ENCODE peak calls at places on chromosomes 2 and 18, in nine cellular contexts. F is upper lobe of left lung, H is HCT116, V is stomach, I is K562, Q is endothelial cell of umbilical vein, Z is HepG2, E is transverse colon, B is sigmoid colon. X is an unnamed sample. For H3K27me3, the result is how much of the 10 kb centered on the place peaks cover.

GRCh38 chr18:2050016-2050415 is 521.3 kb downstream of the METTL4 start:
- DNase-seq in F (no peak), H (no peak), V (no peak), I (no peak), Q (no peak), Z (no peak), E (no peak), B (no peak), X (no peak)

GRCh38 chr2:30257266-30258214 is 26.2 kb downstream of the LBH start:
- DNase-seq in F (no peak), H (no peak), V (no peak), I (no peak), Q (no peak), Z (no peak), E (no peak), B (no peak), X (no peak)

GRCh38 chr2:1995987-1996386 is 251.7 kb upstream of the PXDN start:
- DNase-seq in F (no peak), H (no peak), V (no peak), I (no peak), Q (no peak), Z (no peak), E (no peak), B (no peak), X (no peak)

GRCh38 chr2:206260427-206261012 is 13.9 kb upstream of the ZDBF2 start:
- DNase-seq in F (no peak), H (no peak), V (no peak), I (peak), Q (no peak), Z (peak), E (no peak), B (no peak), X (no peak)

GRCh38 chr2:112691761-112692370 is 29.0 kb upstream of the NT5DC4 start:
- DNase-seq in F (no peak), H (no peak), V (no peak), I (no peak), Q (no peak), Z (no peak), E (no peak), B (peak), X (no peak)

GRCh38 chr2:191688934-191689695 is 11.2 kb downstream of the NABP1 start:
- DNase-seq in F (no peak), H (peak), V (no peak), I (no peak), Q (peak), Z (peak), E (no peak), B (no peak), X (no peak)

GRCh38 chr2:218849721-218850120 is 9.9 kb upstream of the WNT6 start:
- DNase-seq in F (no peak), H (peak), V (no peak), I (no peak), Q (no peak), Z (peak), E (no peak), B (no peak), X (no peak)

GRCh38 chr18:8242306-8242705 is 366.9 kb upstream of the RAB12 start:
- DNase-seq in F (no peak), H (no peak), V (no peak), I (no peak), Q (no peak), Z (no peak), E (no peak), B (no peak), X (no peak)

GRCh38 chr2:101762451-101763171 is 65.1 kb downstream of the MAP4K4 start:
- DNase-seq in F (no peak), H (no peak), V (no peak), I (no peak), Q (no peak), Z (no peak), E (no peak), B (no peak), X (no peak)

GRCh38 chr2:241329669-241330615 is 14.2 kb downstream of the SEPTIN2 start:
- DNase-seq in F (no peak), H (no peak), V (no peak), I (no peak), Q (no peak), Z (no peak), E (no peak), B (no peak), X (peak)
- TF ChIP-seq POLR2AphosphoS5 in F (no peak), H (no peak), V (peak), I (no peak), Q (no peak), Z (no peak), E (no peak), B (no peak), X (peak)

DNA sequence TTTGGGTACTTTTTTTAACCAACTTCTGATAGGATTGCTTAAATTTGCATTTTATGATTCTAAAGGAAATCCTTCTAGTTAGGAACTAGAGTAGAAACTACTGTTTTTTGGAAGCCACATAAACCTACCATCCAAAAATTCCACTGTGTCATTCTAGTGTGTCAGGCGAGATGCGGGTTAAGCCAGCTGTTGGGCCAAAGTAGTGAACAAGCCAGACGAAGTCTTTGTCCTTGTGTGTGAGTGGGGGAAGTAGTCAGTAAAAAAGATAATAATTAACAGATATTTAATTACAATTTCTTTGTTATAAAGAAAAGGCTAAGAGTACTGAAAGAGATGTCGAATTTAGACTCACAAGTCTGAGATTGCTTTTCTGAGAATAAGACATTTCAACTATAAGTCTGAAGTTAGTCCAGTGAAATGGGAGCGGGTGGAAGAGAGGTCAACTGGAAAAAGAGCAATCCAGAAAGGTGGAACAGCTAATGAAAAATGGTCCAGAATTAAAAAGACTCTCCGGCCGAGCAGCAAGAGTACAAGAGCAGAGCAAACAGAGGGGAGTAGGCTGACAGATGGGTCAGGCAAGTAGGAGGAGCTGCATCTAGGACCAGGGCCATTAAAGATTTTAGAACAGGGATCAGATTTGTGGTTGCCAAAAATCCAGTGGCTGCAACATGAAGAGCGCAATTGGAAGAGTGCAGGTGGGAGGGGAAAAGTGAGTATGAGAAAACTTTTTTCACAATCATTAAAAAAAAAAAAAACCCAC is 1.5 kb downstream of the EPB41L5 start:
- DNase-seq in F (no peak), H (no peak), V (no peak), I (no peak), Q (no peak), Z (no peak), E (no peak), B (no peak), X (no peak)
- TF ChIP-seq POLR2A in F (no peak), H (no peak), V (no peak), I (no peak), Q (no peak), Z (no peak), E (no peak), B (no peak), X (no peak)

GRCh38 chr18:59267511-59268126 is 5.6 kb downstream of the RAX start:
- DNase-seq in F (no peak), H (no peak), V (no peak), I (no peak), Q (no peak), Z (no peak), E (no peak), B (no peak), X (no peak)

GRCh38 chr18:59269563-59270214 is 3.6 kb downstream of the RAX start:
- DNase-seq in F (no peak), H (no peak), V (no peak), I (no peak), Q (no peak), Z (no peak), E (no peak), B (no peak), X (no peak)

GRCh38 chr18:59268722-59269562 is 4.3 kb downstream of the RAX start:
- DNase-seq in F (peak), H (no peak), V (no peak), I (peak), Q (no peak), Z (peak), E (no peak), B (no peak), X (no peak)

GRCh38 chr18:59266876-59267510 is 6.3 kb downstream of the RAX start:
- DNase-seq in F (no peak), H (no peak), V (no peak), I (no peak), Q (no peak), Z (no peak), E (no peak), B (no peak), X (no peak)

DNA sequence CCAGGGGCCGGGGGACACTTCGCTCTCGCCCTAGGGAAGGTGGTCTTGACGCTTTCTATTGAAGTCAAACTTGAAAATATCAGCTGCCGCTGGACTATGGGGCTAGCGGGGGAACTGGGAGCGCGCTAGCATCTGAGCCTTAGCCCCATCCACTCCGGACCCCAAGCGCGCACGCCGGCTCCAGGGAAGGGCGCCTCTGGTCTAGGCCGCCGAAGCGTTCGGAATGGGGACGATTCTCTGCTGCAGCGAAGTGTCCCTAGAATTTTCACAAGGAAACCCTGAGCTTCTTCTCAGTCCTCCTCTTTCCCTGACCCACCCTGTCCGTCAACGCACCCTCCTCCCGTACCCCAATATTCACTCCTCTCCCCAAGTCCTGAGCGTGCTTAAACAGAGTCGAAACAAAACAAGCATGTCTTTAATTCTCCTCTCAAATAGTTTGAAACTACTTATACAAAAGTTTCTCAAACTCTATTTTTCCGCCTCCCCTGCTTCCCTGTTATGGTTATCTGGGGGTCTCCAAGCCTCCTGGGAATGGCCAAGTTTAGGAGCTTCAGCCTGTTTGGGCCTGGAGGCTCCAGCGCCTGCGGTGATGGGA is 5.0 kb downstream of the RAX start:
- DNase-seq in F (no peak), H (no peak), V (no peak), I (no peak), Q (no peak), Z (no peak), E (no peak), B (no peak), X (no peak)
- H3K27me3 ChIP-seq in F (under half), H (under half), V (under half), I (under half), Q (half or more), Z (under half), E (half or more), B (half or more), X (half or more)

DNA sequence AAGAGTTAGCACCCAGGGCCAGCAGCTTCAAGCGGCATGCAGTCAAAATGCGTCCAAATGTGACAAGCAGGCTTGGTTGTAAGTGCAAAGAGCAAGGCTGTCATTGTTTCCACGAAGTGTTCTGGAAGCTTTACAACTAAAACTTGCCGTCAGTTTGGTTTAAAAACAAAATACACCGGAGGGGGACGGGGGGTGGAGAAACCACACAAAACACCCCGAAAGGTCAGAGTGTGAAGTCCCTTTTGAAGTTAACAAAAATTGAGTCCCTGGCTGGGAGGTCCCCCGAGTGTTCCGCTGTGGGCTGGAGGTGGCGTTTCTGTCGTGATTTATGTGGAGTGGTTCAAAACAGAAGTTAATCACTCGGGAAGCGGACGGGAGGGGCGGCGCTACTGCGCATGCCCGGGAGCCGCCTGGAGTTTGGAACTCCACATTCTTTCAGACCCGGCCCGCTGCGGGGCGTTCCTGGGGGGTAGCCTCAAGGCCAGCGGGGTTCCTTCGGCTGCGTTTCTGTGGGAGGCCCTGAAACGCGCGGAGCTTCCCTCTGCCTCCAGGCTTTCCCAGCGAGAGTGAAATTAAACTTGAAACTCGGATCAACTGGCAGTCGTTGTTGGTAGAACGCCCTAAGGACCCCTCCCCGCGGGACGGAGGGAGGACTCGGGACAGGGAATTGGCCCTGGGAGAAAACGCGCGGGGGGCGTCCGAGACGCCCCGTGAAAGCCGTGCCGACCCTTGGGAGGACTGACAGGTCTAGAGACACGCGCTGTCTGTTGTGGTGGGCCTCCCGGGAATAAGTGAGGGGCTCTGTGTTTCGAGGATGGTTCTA is 1.4 kb downstream of the TGIF1 start:
- DNase-seq in F (peak), H (no peak), V (peak), I (peak), Q (peak), Z (peak), E (peak), B (peak), X (peak)
- TF ChIP-seq POLR2AphosphoS5 in F (peak), H (peak), V (no peak), I (peak), Q (peak), Z (peak), E (peak), B (peak), X (peak)

DNA sequence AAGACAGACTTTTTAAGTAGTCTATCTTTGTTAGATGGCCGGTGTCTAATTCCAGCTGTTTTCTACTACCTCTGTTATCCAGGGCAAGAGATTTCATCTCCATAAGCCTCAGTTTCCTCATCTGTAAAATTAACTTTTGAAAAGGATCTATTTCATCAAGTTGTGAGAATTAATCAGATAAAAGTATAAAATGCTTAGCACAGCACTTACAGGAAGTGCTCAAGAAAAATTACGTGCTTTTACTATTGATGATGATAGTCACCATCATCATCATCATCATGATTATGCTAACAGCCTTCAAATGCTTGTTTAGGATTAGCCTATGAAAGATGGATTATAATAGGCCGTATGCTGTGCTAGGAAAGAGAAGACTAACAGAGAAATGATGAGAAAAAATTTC is 76.2 kb downstream of the CYRIA start:
- DNase-seq in F (no peak), H (no peak), V (no peak), I (no peak), Q (no peak), Z (no peak), E (no peak), B (no peak), X (no peak)
- TF ChIP-seq POLR2A in F (no peak), H (no peak), V (no peak), I (no peak), Q (no peak), Z (no peak), E (no peak), B (no peak), X (no peak)

GRCh38 chr18:72543362-72544055 is 633 bp downstream of the CBLN2 start:
- DNase-seq in F (no peak), H (no peak), V (no peak), I (no peak), Q (peak), Z (no peak), E (no peak), B (no peak), X (no peak)

GRCh38 chr18:72541871-72542690 is 2.1 kb downstream of the CBLN2 start:
- DNase-seq in F (no peak), H (no peak), V (no peak), I (no peak), Q (no peak), Z (no peak), E (no peak), B (no peak), X (no peak)

GRCh38 chr18:72539861-72540260 is 4.3 kb downstream of the CBLN2 start:
- DNase-seq in F (no peak), H (no peak), V (no peak), I (no peak), Q (no peak), Z (no peak), E (no peak), B (no peak), X (no peak)

GRCh38 chr18:72544092-72544886 is at the start of gene CBLN2:
- DNase-seq in F (peak), H (no peak), V (no peak), I (peak), Q (peak), Z (peak), E (peak), B (no peak), X (peak)

GRCh38 chr18:72542993-72543361 is 1.2 kb downstream of the CBLN2 start:
- DNase-seq in F (no peak), H (no peak), V (no peak), I (no peak), Q (peak), Z (no peak), E (no peak), B (no peak), X (no peak)
- H3K27me3 ChIP-seq in F (under half), H (under half), V (under half), I (under half), Q (under half), Z (under half), E (half or more), B (under half), X (under half)

GRCh38 chr2:19358242-19359020 is at the start of gene OSR1:
- DNase-seq in F (peak), H (no peak), V (peak), I (no peak), Q (peak), Z (peak), E (peak), B (peak), X (peak)

GRCh38 chr2:19355416-19355821 is 3.0 kb downstream of the OSR1 start:
- DNase-seq in F (no peak), H (no peak), V (no peak), I (no peak), Q (no peak), Z (no peak), E (no peak), B (no peak), X (no peak)

GRCh38 chr2:19355931-19356544 is 2.4 kb downstream of the OSR1 start:
- DNase-seq in F (no peak), H (no peak), V (no peak), I (peak), Q (no peak), Z (no peak), E (no peak), B (no peak), X (no peak)

GRCh38 chr2:19357383-19358241 is 811 bp downstream of the OSR1 start:
- DNase-seq in F (no peak), H (no peak), V (peak), I (no peak), Q (no peak), Z (no peak), E (peak), B (no peak), X (peak)

GRCh38 chr2:19356545-19357382 is 1.7 kb downstream of the OSR1 start:
- DNase-seq in F (no peak), H (no peak), V (no peak), I (no peak), Q (peak), Z (no peak), E (no peak), B (no peak), X (no peak)
- TF ChIP-seq POLR2AphosphoS5 in F (no peak), H (no peak), V (no peak), I (no peak), Q (no peak), Z (no peak), E (no peak), B (no peak), X (no peak)

X was measured in prostate gland.